ENCODE peak calls at places on chromosomes 16 and 17, in seven cellular contexts. Q, E, M, S, I, U and Y are unnamed samples.

GRCh38 chr16:23080329-23080728 is 68.9 kb downstream of the USP31 start:
- DNase-seq in Q (no peak), M (no peak), E (no peak), I (no peak), S (no peak), U (no peak), Y (no peak)

GRCh38 chr16:35752012-35752772 is 2292.8 kb downstream of the TP53TG3F start:
- DNase-seq in U (no peak), S (no peak), M (no peak), Q (no peak), I (no peak), E (no peak), Y (no peak)

GRCh38 chr17:50147841-50148225 is 2.6 kb downstream of the PPP1R9B start:
- DNase-seq in E (no peak), M (peak; percentile 46), U (no peak), S (no peak), Q (peak; percentile 52), I (no peak), Y (no peak)

GRCh38 chr16:6861136-6861535 is 471.5 kb upstream of the RBFOX1 start:
- DNase-seq in Q (no peak), E (no peak), I (no peak), M (peak; percentile 32), U (no peak), S (no peak), Y (no peak)

GRCh38 chr17:74856113-74856512 is 3.6 kb downstream of the GRIN2C start:
- DNase-seq in I (no peak), M (no peak), Q (no peak), U (no peak), S (no peak), E (no peak), Y (no peak)

GRCh38 chr17:7098802-7099459 is 15.7 kb downstream of the ASGR2 start:
- DNase-seq in E (no peak), M (no peak), Q (no peak), I (no peak), S (no peak), U (no peak), Y (no peak)

GRCh38 chr17:80245566-80246265 is 14.9 kb upstream of the RNF213 start:
- DNase-seq in M (no peak), I (no peak), U (peak; percentile 51), Q (no peak), E (no peak), S (no peak), Y (no peak)

GRCh38 chr17:58996968-58997367 is 109.7 kb downstream of the TRIM37 start:
- DNase-seq in U (no peak), M (no peak), I (no peak), Q (no peak), S (no peak), E (no peak), Y (no peak)

GRCh38 chr17:3012926-3013581 is 50.4 kb downstream of the OR1D5 start:
- DNase-seq in U (no peak), M (peak; percentile 92), Q (peak; percentile 68), I (peak; percentile 29), E (peak; percentile 25), S (peak; percentile 34), Y (no peak)

GRCh38 chr17:4858068-4858879 is 25.1 kb downstream of the MINK1 start:
- DNase-seq in M (peak; percentile 64), Q (peak; percentile 35), S (no peak), U (no peak), E (no peak), I (no peak), Y (no peak)

GRCh38 chr16:16915771-16916170 is 536.8 kb downstream of the NPIPA7 start:
- DNase-seq in E (no peak), Q (no peak), M (no peak), S (no peak), U (no peak), I (no peak), Y (no peak)

GRCh38 chr16:79707867-79708266 is 107.3 kb upstream of the MAF start:
- DNase-seq in M (no peak), E (no peak), S (no peak), I (no peak), U (peak; percentile 72), Q (no peak), Y (peak; percentile 90)

GRCh38 chr16:84387021-84387420 is 18.7 kb downstream of the ATP2C2 start:
- DNase-seq in U (no peak), S (no peak), E (no peak), I (no peak), Q (no peak), M (no peak), Y (no peak)

GRCh38 chr17:67765623-67766022 is 47.9 kb downstream of the NOL11 start:
- DNase-seq in U (no peak), I (no peak), S (no peak), M (no peak), E (no peak), Q (no peak), Y (no peak)

GRCh38 chr17:52828621-52829020 is 670.1 kb upstream of the CA10 start:
- DNase-seq in S (no peak), M (no peak), I (no peak), E (no peak), U (no peak), Q (no peak), Y (no peak)

GRCh38 chr17:16214190-16215001 is 938 bp downstream of the NCOR1 start:
- DNase-seq in U (no peak), S (no peak), M (no peak), I (no peak), E (no peak), Q (peak; percentile 49), Y (no peak)